ENCODE peak calls at places on chromosomes 5 and 9, in seven cellular contexts. G is fibroblast of mammary gland, X is hepatocyte, C is endothelial cell of umbilical vein, I is HCT116, L is A549, P is upper lobe of right lung. Y is an unnamed sample.

GRCh38 chr9:89935115-89935514 is 330.3 kb downstream of the GADD45G start:
- DNase-seq in L (no peak), I (no peak), P (no peak), X (no peak), C (no peak), G (no peak), Y (no peak)

GRCh38 chr9:10562581-10563343 is 50.0 kb downstream of the PTPRD start:
- DNase-seq in G (peak), X (peak), C (no peak), I (no peak), L (no peak), P (no peak), Y (no peak)

GRCh38 chr9:2755285-2755684 is 38.0 kb downstream of the KCNV2 start:
- DNase-seq in G (no peak), L (no peak), I (no peak), C (no peak), X (no peak), P (no peak), Y (no peak)

GRCh38 chr5:122332589-122333555 is 20.8 kb downstream of the SNCAIP start:
- DNase-seq in G (no peak), L (no peak), I (no peak), X (peak), C (no peak), P (no peak), Y (no peak)

GRCh38 chr5:69364414-69364813 is 4.9 kb downstream of the AK6 start:
- DNase-seq in L (peak), X (peak), I (peak), G (peak), C (no peak), P (no peak), Y (no peak)

GRCh38 chr5:119402555-119402954 is 46.7 kb downstream of the TNFAIP8 start:
- DNase-seq in I (no peak), P (no peak), C (no peak), X (no peak), L (no peak), G (no peak), Y (no peak)

GRCh38 chr5:9363026-9363793 is 182.7 kb downstream of the SEMA5A start:
- DNase-seq in P (no peak), X (no peak), I (no peak), G (no peak), L (no peak), C (no peak), Y (no peak)

GRCh38 chr9:101586651-101587050 is 8.1 kb downstream of the PPP3R2 start:
- DNase-seq in G (no peak), C (no peak), L (no peak), P (no peak), X (no peak), I (no peak), Y (no peak)

GRCh38 chr9:99336531-99336930 is 114.4 kb downstream of the SEC61B start:
- DNase-seq in L (no peak), P (no peak), C (no peak), I (no peak), X (no peak), G (no peak), Y (no peak)

GRCh38 chr9:98210435-98210834 is 18.0 kb upstream of the CORO2A start:
- DNase-seq in X (no peak), P (no peak), C (no peak), L (no peak), I (no peak), G (no peak), Y (no peak)

GRCh38 chr9:82090041-82090440 is 101.5 kb downstream of the SPATA31D1 start:
- DNase-seq in P (no peak), I (no peak), X (no peak), C (no peak), L (no peak), G (no peak), Y (no peak)

GRCh38 chr5:79235578-79236363 is at the start of gene JMY:
- DNase-seq in C (peak), I (peak), P (peak), L (peak), X (peak), G (peak), Y (peak)

GRCh38 chr9:133855802-133856592 is 117.8 kb upstream of the SARDH start:
- DNase-seq in L (no peak), P (peak), X (peak), I (no peak), C (peak), G (peak), Y (peak)

GRCh38 chr9:6716766-6717165 is 41.0 kb upstream of the KDM4C start:
- DNase-seq in X (no peak), P (no peak), I (no peak), G (no peak), C (no peak), L (no peak), Y (no peak)

GRCh38 chr5:80246995-80247729 is 8.7 kb downstream of the SERINC5 start:
- DNase-seq in L (peak), I (peak), P (no peak), C (peak), X (peak), G (peak), Y (peak)

GRCh38 chr5:147406636-147407035 is 103.2 kb downstream of the DPYSL3 start:
- DNase-seq in X (no peak), I (no peak), P (no peak), L (no peak), C (no peak), G (no peak), Y (no peak)

GRCh38 chr9:18708429-18708828 is 234.5 kb downstream of the ADAMTSL1 start:
- DNase-seq in X (no peak), L (no peak), C (no peak), P (no peak), I (no peak), G (no peak), Y (no peak)

GRCh38 chr5:140240987-140241706 is 61.8 kb downstream of the PFDN1 start:
- DNase-seq in X (peak), P (peak), L (peak), G (peak), C (peak), I (peak), Y (peak)

DNA sequence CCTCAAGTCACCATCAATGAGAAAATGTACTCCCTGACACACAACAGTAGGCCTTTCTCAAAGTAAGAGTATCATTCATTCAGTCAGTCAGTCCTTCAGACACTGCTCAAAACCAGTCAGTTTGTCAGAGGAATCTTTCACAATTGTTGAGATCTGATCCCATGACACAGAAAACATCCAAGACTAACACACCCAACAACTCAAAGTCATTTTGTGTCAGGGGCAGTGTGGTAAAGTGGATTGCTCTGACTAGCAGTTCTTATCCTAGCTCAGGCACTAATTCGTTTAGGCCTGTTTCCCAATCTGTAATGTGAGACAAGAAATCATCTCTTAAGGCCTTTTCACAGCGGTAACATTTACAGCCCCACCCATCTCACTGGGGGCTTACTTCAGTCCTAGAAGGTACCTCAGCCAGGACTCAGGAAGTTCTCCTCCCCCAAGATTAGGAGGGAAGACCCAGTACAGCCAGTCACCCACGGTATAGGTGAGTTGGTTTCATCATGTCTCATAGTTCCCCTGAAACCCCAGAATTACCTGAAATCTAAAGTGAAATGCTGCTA is 31.9 kb downstream of the SH3TC2 start:
- DNase-seq in P (no peak), G (no peak), I (no peak), X (no peak), C (no peak), L (no peak), Y (no peak)
- TF ChIP-seq CTCF in P (no peak), G (no peak), I (no peak), X (no peak), C (no peak), L (no peak), Y (no peak)

GRCh38 chr5:154652746-154653417 is 102.3 kb upstream of the LARP1 start:
- DNase-seq in C (peak), L (no peak), G (no peak), X (peak), P (no peak), I (no peak), Y (no peak)

GRCh38 chr5:154653418-154653763 is 101.8 kb upstream of the LARP1 start:
- DNase-seq in P (peak), I (no peak), L (no peak), C (no peak), X (peak), G (no peak), Y (no peak)

GRCh38 chr5:154653764-154654483 is 101.3 kb upstream of the LARP1 start:
- DNase-seq in C (peak), I (no peak), G (no peak), X (no peak), P (peak), L (no peak), Y (no peak)

GRCh38 chr5:154654484-154655375 is 100.4 kb upstream of the LARP1 start:
- DNase-seq in I (no peak), C (peak), X (no peak), G (no peak), L (no peak), P (peak), Y (no peak)
- H3K4me3 ChIP-seq in I (no peak), C (no peak), X (no peak), G (no peak), L (no peak), P (no peak), Y (no peak)

DNA sequence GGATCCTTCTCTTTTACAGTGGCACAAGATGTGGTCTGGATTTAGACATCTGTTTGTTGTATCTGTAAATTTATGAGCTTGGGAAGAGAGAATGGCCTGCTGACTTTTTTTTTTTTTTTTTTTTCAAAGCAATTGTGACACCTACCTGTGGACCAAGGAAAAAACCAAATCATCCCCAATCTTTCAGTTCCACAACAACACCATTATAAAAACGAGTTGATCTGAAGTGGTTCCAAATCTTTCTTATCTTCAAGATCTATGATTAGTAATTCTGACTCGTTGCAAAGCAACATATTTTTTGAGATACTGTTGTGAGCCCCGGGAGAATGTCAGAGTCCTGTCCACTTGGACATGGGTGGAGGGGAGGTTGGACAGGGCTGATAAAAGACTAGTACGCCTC is 4.8 kb downstream of the IRX2 start:
- DNase-seq in C (no peak), I (no peak), G (peak), P (no peak), X (no peak), L (no peak), Y (no peak)
- TF ChIP-seq CTCF in C (no peak), I (no peak), G (no peak), P (no peak), X (peak), L (peak), Y (no peak)

DNA sequence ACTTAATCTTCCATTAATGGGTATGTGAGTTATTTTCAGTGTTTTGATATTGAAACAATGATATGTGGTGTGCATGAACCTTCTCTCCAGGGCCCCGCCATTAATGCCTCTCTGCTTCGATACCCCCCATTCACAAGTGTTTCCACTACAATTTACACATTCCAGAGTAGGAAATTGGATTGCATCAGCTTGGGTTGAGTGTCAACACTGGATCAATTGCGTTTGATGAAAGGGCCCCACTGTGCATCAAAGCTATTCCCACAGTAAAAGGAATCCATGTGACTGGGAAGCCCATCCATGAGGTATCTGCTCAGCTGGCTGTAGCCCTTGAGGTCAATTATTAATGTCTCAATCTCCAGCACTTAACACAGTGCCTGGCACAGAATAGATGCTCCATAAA is 17.8 kb upstream of the LVRN start:
- DNase-seq in X (no peak), L (no peak), I (no peak), C (no peak), G (no peak), P (no peak), Y (no peak)
- H3K4me3 ChIP-seq in X (no peak), L (no peak), I (no peak), C (no peak), G (no peak), P (no peak), Y (no peak)

DNA sequence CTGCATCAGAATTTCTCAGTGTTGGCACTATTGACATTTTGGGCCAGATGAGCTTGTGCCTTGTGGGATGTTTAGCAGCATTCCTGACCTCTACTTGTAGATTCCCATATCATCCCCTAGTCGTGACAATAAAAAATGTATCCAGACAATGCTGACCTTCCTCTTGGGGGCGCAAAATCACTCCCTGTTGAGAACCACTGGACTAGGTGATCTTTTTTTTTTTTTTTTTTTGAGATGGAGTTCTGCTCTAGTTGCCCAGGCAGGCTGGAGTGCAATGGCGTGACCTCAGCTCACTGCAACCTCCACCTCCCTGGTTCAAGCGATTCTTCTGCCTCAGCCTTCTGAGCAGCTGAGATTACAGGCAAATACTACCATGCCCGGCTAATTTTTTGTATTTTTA is 22.6 kb downstream of the STXBP1 start:
- DNase-seq in G (peak), X (no peak), P (no peak), I (peak), C (no peak), L (peak), Y (no peak)
- TF ChIP-seq CTCF in G (no peak), X (no peak), P (no peak), I (peak), C (no peak), L (no peak), Y (no peak)

GRCh38 chr9:114154597-114155102 is 687 bp upstream of the COL27A1 start:
- DNase-seq in I (no peak), L (no peak), G (no peak), P (no peak), X (no peak), C (peak), Y (no peak)
- H3K4me3 ChIP-seq in I (peak), L (peak), G (no peak), P (peak), X (peak), C (no peak), Y (peak)

Y was measured in astrocyte of the cerebellum.